ENCODE peak calls at places on chromosome 15, in ten cellular contexts. One of them, this sample, is unnamed.

GRCh38 chr15:56963719-56964118 is 45.3 kb downstream of the TCF12 start:
- DNase-seq in stimulated activated CD4-positive, alpha-beta T cell treated with anti-CD3 and anti-CD28 coated beads, Interleukin-15, amount 100 ng/mL, for 1 hour: no peak
- DNase-seq in NCI-H2081: no peak
- DNase-seq in upper lobe of right lung: no peak
- DNase-seq in transverse colon: no peak
- DNase-seq in NCI-H774: no peak
- DNase-seq in uterus: no peak
- DNase-seq in pancreas: no peak
- DNase-seq in T-helper 9 cell: no peak
- DNase-seq in GF-D8: no peak
- DNase-seq in this sample: peak

GRCh38 chr15:50140097-50140496 is 21.1 kb upstream of the ATP8B4 start:
- DNase-seq in stimulated activated CD4-positive, alpha-beta T cell treated with anti-CD3 and anti-CD28 coated beads, Interleukin-15, amount 100 ng/mL, for 1 hour: no peak
- DNase-seq in NCI-H2081: peak
- DNase-seq in upper lobe of right lung: no peak
- DNase-seq in transverse colon: no peak
- DNase-seq in NCI-H774: no peak
- DNase-seq in uterus: no peak
- DNase-seq in pancreas: no peak
- DNase-seq in T-helper 9 cell: no peak
- DNase-seq in GF-D8: no peak
- DNase-seq in this sample: no peak

GRCh38 chr15:96200357-96200972 is 130.0 kb upstream of the NR2F2 start:
- DNase-seq in stimulated activated CD4-positive, alpha-beta T cell treated with anti-CD3 and anti-CD28 coated beads, Interleukin-15, amount 100 ng/mL, for 1 hour: no peak
- DNase-seq in NCI-H2081: no peak
- DNase-seq in upper lobe of right lung: no peak
- DNase-seq in transverse colon: no peak
- DNase-seq in NCI-H774: no peak
- DNase-seq in uterus: no peak
- DNase-seq in pancreas: no peak
- DNase-seq in T-helper 9 cell: no peak
- DNase-seq in GF-D8: no peak
- DNase-seq in this sample: no peak

GRCh38 chr15:76108021-76108723 is 48.4 kb downstream of the TMEM266 start:
- DNase-seq in stimulated activated CD4-positive, alpha-beta T cell treated with anti-CD3 and anti-CD28 coated beads, Interleukin-15, amount 100 ng/mL, for 1 hour: no peak
- DNase-seq in NCI-H2081: no peak
- DNase-seq in upper lobe of right lung: no peak
- DNase-seq in transverse colon: no peak
- DNase-seq in NCI-H774: no peak
- DNase-seq in uterus: no peak
- DNase-seq in pancreas: no peak
- DNase-seq in T-helper 9 cell: no peak
- DNase-seq in GF-D8: no peak
- DNase-seq in this sample: no peak

GRCh38 chr15:67097893-67098740 is 32.7 kb downstream of the SMAD3 start:
- DNase-seq in stimulated activated CD4-positive, alpha-beta T cell treated with anti-CD3 and anti-CD28 coated beads, Interleukin-15, amount 100 ng/mL, for 1 hour: no peak
- DNase-seq in NCI-H2081: no peak
- DNase-seq in upper lobe of right lung: no peak
- DNase-seq in transverse colon: peak
- DNase-seq in NCI-H774: no peak
- DNase-seq in uterus: no peak
- DNase-seq in pancreas: no peak
- DNase-seq in T-helper 9 cell: peak
- DNase-seq in GF-D8: peak
- DNase-seq in this sample: no peak

GRCh38 chr15:101115887-101116680 is 135.8 kb downstream of the CHSY1 start:
- DNase-seq in stimulated activated CD4-positive, alpha-beta T cell treated with anti-CD3 and anti-CD28 coated beads, Interleukin-15, amount 100 ng/mL, for 1 hour: no peak
- DNase-seq in NCI-H2081: no peak
- DNase-seq in upper lobe of right lung: peak
- DNase-seq in transverse colon: no peak
- DNase-seq in NCI-H774: no peak
- DNase-seq in uterus: peak
- DNase-seq in pancreas: no peak
- DNase-seq in T-helper 9 cell: no peak
- DNase-seq in GF-D8: peak
- DNase-seq in this sample: no peak

GRCh38 chr15:44482088-44482487 is 54.7 kb downstream of the CTDSPL2 start:
- DNase-seq in stimulated activated CD4-positive, alpha-beta T cell treated with anti-CD3 and anti-CD28 coated beads, Interleukin-15, amount 100 ng/mL, for 1 hour: no peak
- DNase-seq in NCI-H2081: no peak
- DNase-seq in upper lobe of right lung: no peak
- DNase-seq in transverse colon: no peak
- DNase-seq in NCI-H774: no peak
- DNase-seq in uterus: no peak
- DNase-seq in pancreas: no peak
- DNase-seq in T-helper 9 cell: no peak
- DNase-seq in GF-D8: no peak
- DNase-seq in this sample: peak

GRCh38 chr15:91021516-91022074 is 799 bp downstream of the VPS33B start:
- DNase-seq in stimulated activated CD4-positive, alpha-beta T cell treated with anti-CD3 and anti-CD28 coated beads, Interleukin-15, amount 100 ng/mL, for 1 hour: no peak
- DNase-seq in NCI-H2081: peak
- DNase-seq in upper lobe of right lung: no peak
- DNase-seq in transverse colon: no peak
- DNase-seq in NCI-H774: no peak
- DNase-seq in uterus: no peak
- DNase-seq in pancreas: no peak
- DNase-seq in T-helper 9 cell: no peak
- DNase-seq in GF-D8: no peak
- DNase-seq in this sample: peak

GRCh38 chr15:60137711-60138396 is 133.7 kb downstream of the FOXB1 start:
- DNase-seq in stimulated activated CD4-positive, alpha-beta T cell treated with anti-CD3 and anti-CD28 coated beads, Interleukin-15, amount 100 ng/mL, for 1 hour: no peak
- DNase-seq in NCI-H2081: no peak
- DNase-seq in upper lobe of right lung: no peak
- DNase-seq in transverse colon: no peak
- DNase-seq in NCI-H774: no peak
- DNase-seq in uterus: no peak
- DNase-seq in pancreas: no peak
- DNase-seq in T-helper 9 cell: no peak
- DNase-seq in GF-D8: no peak
- DNase-seq in this sample: no peak

GRCh38 chr15:43134157-43134637 is 811 bp downstream of the TMEM62 start:
- DNase-seq in stimulated activated CD4-positive, alpha-beta T cell treated with anti-CD3 and anti-CD28 coated beads, Interleukin-15, amount 100 ng/mL, for 1 hour: no peak
- DNase-seq in NCI-H2081: peak
- DNase-seq in upper lobe of right lung: no peak
- DNase-seq in transverse colon: no peak
- DNase-seq in NCI-H774: no peak
- DNase-seq in uterus: no peak
- DNase-seq in pancreas: no peak
- DNase-seq in T-helper 9 cell: no peak
- DNase-seq in GF-D8: no peak
- DNase-seq in this sample: no peak

GRCh38 chr15:97836003-97836402 is 124.5 kb upstream of the ARRDC4 start:
- DNase-seq in stimulated activated CD4-positive, alpha-beta T cell treated with anti-CD3 and anti-CD28 coated beads, Interleukin-15, amount 100 ng/mL, for 1 hour: no peak
- DNase-seq in NCI-H2081: no peak
- DNase-seq in upper lobe of right lung: no peak
- DNase-seq in transverse colon: no peak
- DNase-seq in NCI-H774: no peak
- DNase-seq in uterus: no peak
- DNase-seq in pancreas: no peak
- DNase-seq in T-helper 9 cell: no peak
- DNase-seq in GF-D8: no peak
- DNase-seq in this sample: no peak

GRCh38 chr15:89409993-89410767 is 75.6 kb upstream of the POLG start:
- DNase-seq in stimulated activated CD4-positive, alpha-beta T cell treated with anti-CD3 and anti-CD28 coated beads, Interleukin-15, amount 100 ng/mL, for 1 hour: no peak
- DNase-seq in NCI-H2081: no peak
- DNase-seq in upper lobe of right lung: no peak
- DNase-seq in transverse colon: no peak
- DNase-seq in NCI-H774: no peak
- DNase-seq in uterus: no peak
- DNase-seq in pancreas: no peak
- DNase-seq in T-helper 9 cell: no peak
- DNase-seq in GF-D8: no peak
- DNase-seq in this sample: no peak

GRCh38 chr15:55846108-55846707 is 103.3 kb upstream of the PRTG start:
- DNase-seq in stimulated activated CD4-positive, alpha-beta T cell treated with anti-CD3 and anti-CD28 coated beads, Interleukin-15, amount 100 ng/mL, for 1 hour: no peak
- DNase-seq in NCI-H2081: peak
- DNase-seq in upper lobe of right lung: no peak
- DNase-seq in transverse colon: peak
- DNase-seq in NCI-H774: peak
- DNase-seq in uterus: peak
- DNase-seq in pancreas: no peak
- DNase-seq in T-helper 9 cell: peak
- DNase-seq in GF-D8: no peak
- DNase-seq in this sample: peak

GRCh38 chr15:59250249-59250648 is 43.6 kb downstream of the LDHAL6B start:
- DNase-seq in stimulated activated CD4-positive, alpha-beta T cell treated with anti-CD3 and anti-CD28 coated beads, Interleukin-15, amount 100 ng/mL, for 1 hour: no peak
- DNase-seq in NCI-H2081: no peak
- DNase-seq in upper lobe of right lung: no peak
- DNase-seq in transverse colon: no peak
- DNase-seq in NCI-H774: no peak
- DNase-seq in uterus: no peak
- DNase-seq in pancreas: no peak
- DNase-seq in T-helper 9 cell: no peak
- DNase-seq in GF-D8: no peak
- DNase-seq in this sample: no peak

GRCh38 chr15:62075595-62076279 is 9.0 kb downstream of the C2CD4A start:
- DNase-seq in stimulated activated CD4-positive, alpha-beta T cell treated with anti-CD3 and anti-CD28 coated beads, Interleukin-15, amount 100 ng/mL, for 1 hour: no peak
- DNase-seq in NCI-H2081: no peak
- DNase-seq in upper lobe of right lung: no peak
- DNase-seq in transverse colon: peak
- DNase-seq in NCI-H774: no peak
- DNase-seq in uterus: no peak
- DNase-seq in pancreas: peak
- DNase-seq in T-helper 9 cell: no peak
- DNase-seq in GF-D8: no peak
- DNase-seq in this sample: no peak